ENCODE peak calls at places on chromosomes 7 and 10, in seven cellular contexts. U, A, P, L, X, W and E are unnamed samples.

GRCh38 chr10:78952686-78953085 is 116.1 kb upstream of the ZMIZ1 start:
- DNase-seq in U (peak), A (peak), P (no peak), L (peak), X (no peak), W (no peak), E (no peak)

GRCh38 chr10:59864141-59864962 is 42.0 kb downstream of the CCDC6 start:
- DNase-seq in U (no peak), A (no peak), P (no peak), L (no peak), X (no peak), W (no peak), E (peak)

GRCh38 chr10:48509061-48509772 is 95.7 kb downstream of the ARHGAP22 start:
- DNase-seq in U (no peak), A (no peak), P (peak), L (no peak), X (peak), W (no peak), E (no peak)

GRCh38 chr7:115694424-115694823 is 336.1 kb downstream of the TFEC start:
- DNase-seq in U (no peak), A (no peak), P (no peak), L (no peak), X (no peak), W (no peak), E (no peak)

GRCh38 chr7:100890640-100891521 is 1.4 kb upstream of the UFSP1 start:
- DNase-seq in U (peak), A (peak), P (no peak), L (no peak), X (no peak), W (no peak), E (no peak)

GRCh38 chr7:97024209-97025129 is at the start of gene DLX5:
- DNase-seq in U (peak), A (no peak), P (no peak), L (no peak), X (no peak), W (no peak), E (no peak)

GRCh38 chr7:98930921-98931320 is 52.6 kb downstream of the TRRAP start:
- DNase-seq in U (no peak), A (no peak), P (no peak), L (no peak), X (no peak), W (peak), E (no peak)

GRCh38 chr7:100444311-100445278 is 8.3 kb upstream of the PPP1R35 start:
- DNase-seq in U (peak), A (no peak), P (no peak), L (peak), X (no peak), W (no peak), E (no peak)

GRCh38 chr10:117563780-117564179 is 21.2 kb downstream of the EMX2 start:
- DNase-seq in U (no peak), A (no peak), P (no peak), L (no peak), X (no peak), W (no peak), E (no peak)

GRCh38 chr10:21047511-21047910 is 150.4 kb upstream of the NEBL start:
- DNase-seq in U (no peak), A (no peak), P (no peak), L (no peak), X (no peak), W (no peak), E (no peak)

GRCh38 chr7:98864726-98865420 is 4.9 kb downstream of the TMEM130 start:
- DNase-seq in U (no peak), A (no peak), P (no peak), L (no peak), X (no peak), W (no peak), E (no peak)

GRCh38 chr10:45427305-45427955 is 53.4 kb downstream of the ALOX5 start:
- DNase-seq in U (no peak), A (no peak), P (no peak), L (no peak), X (no peak), W (no peak), E (no peak)

GRCh38 chr7:141752634-141753033 is 11.3 kb upstream of the TAS2R3 start:
- DNase-seq in U (no peak), A (no peak), P (no peak), L (no peak), X (no peak), W (no peak), E (no peak)

GRCh38 chr10:132337019-132337418 is 5.0 kb downstream of the LRRC27 start:
- DNase-seq in U (no peak), A (no peak), P (peak), L (no peak), X (no peak), W (no peak), E (peak)

GRCh38 chr7:155844526-155844925 is 32.3 kb upstream of the SHH start:
- DNase-seq in U (no peak), A (no peak), P (no peak), L (no peak), X (no peak), W (no peak), E (no peak)

GRCh38 chr7:1028775-1029636 is 15.3 kb upstream of the GPR146 start:
- DNase-seq in U (peak), A (peak), P (peak), L (peak), X (peak), W (no peak), E (peak)

GRCh38 chr7:514651-515598 is 4.7 kb downstream of the PDGFA start:
- DNase-seq in U (peak), A (peak), P (peak), L (peak), X (peak), W (no peak), E (no peak)

GRCh38 chr7:16571941-16572340 is 45.3 kb downstream of the LRRC72 start:
- DNase-seq in U (no peak), A (no peak), P (no peak), L (no peak), X (no peak), W (no peak), E (no peak)

GRCh38 chr10:51341216-51341615 is 266.9 kb downstream of the PRKG1 start:
- DNase-seq in U (peak), A (no peak), P (no peak), L (no peak), X (peak), W (no peak), E (peak)